ENCODE peak calls at places on chromosomes 13 and 19, in eight cellular contexts. P, C, G, I, E, N, O and R are unnamed samples.

GRCh38 chr13:79477968-79478367 is 3.0 kb upstream of the NDFIP2 start:
- DNase-seq in P (no peak), C (no peak), G (no peak), I (no peak), E (no peak), N (no peak), O (no peak), R (no peak)

GRCh38 chr13:48492123-48493075 is 40.5 kb downstream of the RCBTB2 start:
- DNase-seq in P (no peak), C (peak), G (peak), I (peak), E (no peak), N (peak), O (peak), R (peak)

GRCh38 chr19:5191091-5191490 is 149.5 kb downstream of the PTPRS start:
- DNase-seq in P (no peak), C (no peak), G (peak), I (no peak), E (no peak), N (peak), O (no peak), R (no peak)

GRCh38 chr13:34357435-34358232 is 539.7 kb downstream of the RFC3 start:
- DNase-seq in P (no peak), C (no peak), G (peak), I (no peak), E (no peak), N (peak), O (no peak), R (no peak)

GRCh38 chr13:79837741-79838450 is 356.9 kb downstream of the NDFIP2 start:
- DNase-seq in P (no peak), C (no peak), G (peak), I (no peak), E (no peak), N (peak), O (no peak), R (no peak)

GRCh38 chr19:1630811-1631210 is 21.6 kb downstream of the TCF3 start:
- DNase-seq in P (no peak), C (no peak), G (no peak), I (no peak), E (no peak), N (no peak), O (no peak), R (no peak)

GRCh38 chr13:103354189-103354588 is 288.0 kb upstream of the SLC10A2 start:
- DNase-seq in P (no peak), C (no peak), G (no peak), I (no peak), E (no peak), N (peak), O (no peak), R (no peak)

GRCh38 chr13:110610955-110611595 is 4.3 kb upstream of the NAXD start:
- DNase-seq in P (no peak), C (no peak), G (peak), I (peak), E (no peak), N (no peak), O (no peak), R (no peak)

GRCh38 chr19:1455336-1456120 is 5.6 kb downstream of the APC2 start:
- DNase-seq in P (peak), C (no peak), G (peak), I (peak), E (no peak), N (peak), O (no peak), R (no peak)

GRCh38 chr19:39430675-39431593 is 4.8 kb downstream of the RPS16 start:
- DNase-seq in P (peak), C (peak), G (peak), I (peak), E (no peak), N (peak), O (peak), R (peak)

GRCh38 chr19:33773704-33774624 is 22.7 kb upstream of the KCTD15 start:
- DNase-seq in P (no peak), C (no peak), G (no peak), I (no peak), E (no peak), N (no peak), O (no peak), R (no peak)

GRCh38 chr19:46035986-46036744 is 4.6 kb downstream of the IGFL4 start:
- DNase-seq in P (no peak), C (no peak), G (no peak), I (no peak), E (no peak), N (no peak), O (no peak), R (no peak)

GRCh38 chr19:54114340-54114826 is 1.1 kb downstream of the TFPT start:
- DNase-seq in P (peak), C (no peak), G (peak), I (peak), E (no peak), N (peak), O (no peak), R (no peak)

GRCh38 chr13:104487006-104487405 is 1420.8 kb upstream of the SLC10A2 start:
- DNase-seq in P (no peak), C (no peak), G (no peak), I (no peak), E (no peak), N (peak), O (no peak), R (no peak)